ENCODE peak calls at places on chromosomes 13 and 19, in seven cellular contexts. One of them, this sample, is unnamed.

GRCh38 chr19:4284176-4284958 is 5.3 kb downstream of the SHD start:
- DNase-seq in T47D: peak; percentile 87
- DNase-seq in HepG2: peak; percentile 81
- DNase-seq in SK-N-SH: peak; percentile 93
- DNase-seq in H1: peak; percentile 71
- DNase-seq in K562: peak; percentile 97
- DNase-seq in GM12878: no peak
- DNase-seq in this sample: peak; percentile 77

GRCh38 chr19:15850385-15850784 is 34.9 kb upstream of the OR10H1 start:
- DNase-seq in T47D: no peak
- DNase-seq in HepG2: no peak
- DNase-seq in SK-N-SH: no peak
- DNase-seq in H1: no peak
- DNase-seq in K562: no peak
- DNase-seq in GM12878: no peak
- DNase-seq in this sample: no peak

GRCh38 chr13:108915634-108916497 is 286.5 kb downstream of the MYO16 start:
- DNase-seq in T47D: no peak
- DNase-seq in HepG2: peak; percentile 91
- DNase-seq in SK-N-SH: no peak
- DNase-seq in H1: peak; percentile 25
- DNase-seq in K562: peak; percentile 56
- DNase-seq in GM12878: peak; percentile 52
- DNase-seq in this sample: peak; percentile 91

GRCh38 chr13:31046711-31047279 is 114.3 kb downstream of the TEX26 start:
- DNase-seq in T47D: no peak
- DNase-seq in HepG2: no peak
- DNase-seq in SK-N-SH: peak; percentile 72
- DNase-seq in H1: no peak
- DNase-seq in K562: no peak
- DNase-seq in GM12878: no peak
- DNase-seq in this sample: no peak

GRCh38 chr19:29640231-29640630 is 25.0 kb upstream of the PLEKHF1 start:
- DNase-seq in T47D: no peak
- DNase-seq in HepG2: no peak
- DNase-seq in SK-N-SH: no peak
- DNase-seq in H1: no peak
- DNase-seq in K562: no peak
- DNase-seq in GM12878: no peak
- DNase-seq in this sample: no peak

GRCh38 chr13:85313761-85314503 is 485.3 kb downstream of the SLITRK6 start:
- DNase-seq in T47D: no peak
- DNase-seq in HepG2: no peak
- DNase-seq in SK-N-SH: peak; percentile 24
- DNase-seq in H1: no peak
- DNase-seq in K562: no peak
- DNase-seq in GM12878: no peak
- DNase-seq in this sample: peak; percentile 62

GRCh38 chr13:96662036-96662435 is 332.2 kb downstream of the OXGR1 start:
- DNase-seq in T47D: no peak
- DNase-seq in HepG2: no peak
- DNase-seq in SK-N-SH: no peak
- DNase-seq in H1: no peak
- DNase-seq in K562: no peak
- DNase-seq in GM12878: no peak
- DNase-seq in this sample: no peak

GRCh38 chr19:33463194-33463593 is 58.4 kb downstream of the PEPD start:
- DNase-seq in T47D: no peak
- DNase-seq in HepG2: no peak
- DNase-seq in SK-N-SH: no peak
- DNase-seq in H1: no peak
- DNase-seq in K562: no peak
- DNase-seq in GM12878: no peak
- DNase-seq in this sample: no peak

GRCh38 chr13:29429496-29429895 is 166.0 kb downstream of the SLC7A1 start:
- DNase-seq in T47D: no peak
- DNase-seq in HepG2: no peak
- DNase-seq in SK-N-SH: no peak
- DNase-seq in H1: no peak
- DNase-seq in K562: no peak
- DNase-seq in GM12878: no peak
- DNase-seq in this sample: no peak

GRCh38 chr13:80214521-80214941 is 126.4 kb downstream of the SPRY2 start:
- DNase-seq in T47D: no peak
- DNase-seq in HepG2: no peak
- DNase-seq in SK-N-SH: peak; percentile 52
- DNase-seq in H1: no peak
- DNase-seq in K562: no peak
- DNase-seq in GM12878: no peak
- DNase-seq in this sample: no peak

GRCh38 chr19:29586401-29586800 is 19.7 kb upstream of the POP4 start:
- DNase-seq in T47D: no peak
- DNase-seq in HepG2: no peak
- DNase-seq in SK-N-SH: no peak
- DNase-seq in H1: no peak
- DNase-seq in K562: no peak
- DNase-seq in GM12878: no peak
- DNase-seq in this sample: no peak

GRCh38 chr13:20461481-20461859 is 64.2 kb downstream of the CRYL1 start:
- DNase-seq in T47D: no peak
- DNase-seq in HepG2: no peak
- DNase-seq in SK-N-SH: no peak
- DNase-seq in H1: no peak
- DNase-seq in K562: no peak
- DNase-seq in GM12878: no peak
- DNase-seq in this sample: no peak

GRCh38 chr19:23222998-23223652 is 27.1 kb downstream of the ZNF724 start:
- DNase-seq in T47D: no peak
- DNase-seq in HepG2: peak; percentile 0
- DNase-seq in SK-N-SH: no peak
- DNase-seq in H1: no peak
- DNase-seq in K562: no peak
- DNase-seq in GM12878: no peak
- DNase-seq in this sample: no peak

GRCh38 chr13:52599853-52600603 is 42.2 kb upstream of the HNRNPA1L2 start:
- DNase-seq in T47D: peak; percentile 42
- DNase-seq in HepG2: no peak
- DNase-seq in SK-N-SH: peak; percentile 85
- DNase-seq in H1: no peak
- DNase-seq in K562: no peak
- DNase-seq in GM12878: no peak
- DNase-seq in this sample: no peak

GRCh38 chr13:68124437-68125086 is 894.4 kb upstream of the PCDH9 start:
- DNase-seq in T47D: no peak
- DNase-seq in HepG2: no peak
- DNase-seq in SK-N-SH: no peak
- DNase-seq in H1: no peak
- DNase-seq in K562: no peak
- DNase-seq in GM12878: no peak
- DNase-seq in this sample: no peak

GRCh38 chr13:101454767-101455166 is 2.3 kb downstream of the ITGBL1 start:
- DNase-seq in T47D: no peak
- DNase-seq in HepG2: no peak
- DNase-seq in SK-N-SH: no peak
- DNase-seq in H1: no peak
- DNase-seq in K562: no peak
- DNase-seq in GM12878: no peak
- DNase-seq in this sample: no peak

GRCh38 chr13:107881362-107881761 is 334.0 kb downstream of the LIG4 start:
- DNase-seq in T47D: no peak
- DNase-seq in HepG2: no peak
- DNase-seq in SK-N-SH: no peak
- DNase-seq in H1: no peak
- DNase-seq in K562: no peak
- DNase-seq in GM12878: no peak
- DNase-seq in this sample: no peak

GRCh38 chr13:50123862-50124535 is 108.8 kb downstream of the KCNRG start:
- DNase-seq in T47D: peak; percentile 90
- DNase-seq in HepG2: peak; percentile 90
- DNase-seq in SK-N-SH: no peak
- DNase-seq in H1: peak; percentile 78
- DNase-seq in K562: no peak
- DNase-seq in GM12878: no peak
- DNase-seq in this sample: peak; percentile 84

GRCh38 chr13:53460776-53461175 is 432.2 kb downstream of the OLFM4 start:
- DNase-seq in T47D: no peak
- DNase-seq in HepG2: no peak
- DNase-seq in SK-N-SH: peak; percentile 22
- DNase-seq in H1: peak; percentile 5
- DNase-seq in K562: no peak
- DNase-seq in GM12878: no peak
- DNase-seq in this sample: no peak

GRCh38 chr13:76516013-76516412 is 370.2 kb downstream of the KCTD12 start:
- DNase-seq in T47D: no peak
- DNase-seq in HepG2: no peak
- DNase-seq in SK-N-SH: no peak
- DNase-seq in H1: no peak
- DNase-seq in K562: no peak
- DNase-seq in GM12878: no peak
- DNase-seq in this sample: no peak

GRCh38 chr13:113291129-113291528 is 5.9 kb upstream of the LAMP1 start:
- DNase-seq in T47D: no peak
- DNase-seq in HepG2: no peak
- DNase-seq in SK-N-SH: no peak
- DNase-seq in H1: no peak
- DNase-seq in K562: no peak
- DNase-seq in GM12878: no peak
- DNase-seq in this sample: no peak

GRCh38 chr13:70339738-70340137 is 231.5 kb upstream of the KLHL1 start:
- DNase-seq in T47D: no peak
- DNase-seq in HepG2: peak; percentile 21
- DNase-seq in SK-N-SH: no peak
- DNase-seq in H1: peak; percentile 19
- DNase-seq in K562: no peak
- DNase-seq in GM12878: no peak
- DNase-seq in this sample: peak; percentile 6

GRCh38 chr13:40377783-40378182 is 288.7 kb downstream of the FOXO1 start:
- DNase-seq in T47D: no peak
- DNase-seq in HepG2: no peak
- DNase-seq in SK-N-SH: no peak
- DNase-seq in H1: no peak
- DNase-seq in K562: no peak
- DNase-seq in GM12878: no peak
- DNase-seq in this sample: no peak

GRCh38 chr19:11652492-11652891 is 55.2 kb downstream of the ZNF627 start:
- DNase-seq in T47D: no peak
- DNase-seq in HepG2: no peak
- DNase-seq in SK-N-SH: no peak
- DNase-seq in H1: no peak
- DNase-seq in K562: no peak
- DNase-seq in GM12878: no peak
- DNase-seq in this sample: no peak

GRCh38 chr13:27117158-27117557 is 54.5 kb downstream of the USP12 start:
- DNase-seq in T47D: no peak
- DNase-seq in HepG2: no peak
- DNase-seq in SK-N-SH: no peak
- DNase-seq in H1: no peak
- DNase-seq in K562: no peak
- DNase-seq in GM12878: no peak
- DNase-seq in this sample: no peak

GRCh38 chr19:3606174-3606689 is 443 bp downstream of the TBXA2R start:
- DNase-seq in T47D: peak; percentile 73
- DNase-seq in HepG2: no peak
- DNase-seq in SK-N-SH: peak; percentile 78
- DNase-seq in H1: no peak
- DNase-seq in K562: peak; percentile 55
- DNase-seq in GM12878: no peak
- DNase-seq in this sample: peak; percentile 10

GRCh38 chr13:30113983-30114491 is 193.3 kb downstream of the KATNAL1 start:
- DNase-seq in T47D: no peak
- DNase-seq in HepG2: peak; percentile 12
- DNase-seq in SK-N-SH: no peak
- DNase-seq in H1: no peak
- DNase-seq in K562: peak; percentile 20
- DNase-seq in GM12878: no peak
- DNase-seq in this sample: no peak

DNA sequence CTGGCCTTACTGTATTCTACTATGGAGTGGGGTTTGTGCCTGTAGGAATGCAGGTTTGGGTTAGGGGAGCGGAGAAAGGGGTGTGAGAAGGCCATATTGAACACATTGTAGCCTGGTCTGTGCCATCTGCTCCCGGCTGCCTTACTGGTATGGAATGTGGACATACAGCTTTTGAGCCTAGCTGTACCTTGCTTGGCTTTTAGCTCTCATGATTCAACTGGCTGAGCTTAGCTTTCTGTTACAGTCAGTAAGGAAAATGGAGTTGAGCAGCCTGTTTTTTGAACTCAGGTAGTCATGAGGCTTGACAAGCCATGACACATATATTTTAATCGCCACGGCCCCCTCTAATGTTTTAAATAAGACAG is 41.6 kb downstream of the ARHGAP35 start:
- DNase-seq in T47D: peak; percentile 23
- DNase-seq in HepG2: no peak
- DNase-seq in SK-N-SH: no peak
- DNase-seq in H1: no peak
- DNase-seq in K562: no peak
- DNase-seq in GM12878: no peak
- DNase-seq in this sample: peak; percentile 71
- TF ChIP-seq JUND in T47D: no peak
- TF ChIP-seq JUND in HepG2: no peak
- TF ChIP-seq JUND in SK-N-SH: no peak
- TF ChIP-seq JUND in H1: no peak
- TF ChIP-seq JUND in K562: no peak
- TF ChIP-seq JUND in GM12878: no peak
- TF ChIP-seq JUND in this sample: peak; percentile 38

GRCh38 chr19:28027116-28027515 is 1185.8 kb downstream of the UQCRFS1 start:
- DNase-seq in T47D: no peak
- DNase-seq in HepG2: no peak
- DNase-seq in SK-N-SH: no peak
- DNase-seq in H1: no peak
- DNase-seq in K562: no peak
- DNase-seq in GM12878: no peak
- DNase-seq in this sample: no peak
- TF ChIP-seq JUND in T47D: no peak
- TF ChIP-seq JUND in HepG2: no peak
- TF ChIP-seq JUND in SK-N-SH: no peak
- TF ChIP-seq JUND in H1: no peak
- TF ChIP-seq JUND in K562: no peak
- TF ChIP-seq JUND in GM12878: no peak
- TF ChIP-seq JUND in this sample: no peak

GRCh38 chr19:18768997-18769891 is 21.9 kb downstream of the COMP start:
- DNase-seq in T47D: peak; percentile 42
- DNase-seq in HepG2: no peak
- DNase-seq in SK-N-SH: no peak
- DNase-seq in H1: no peak
- DNase-seq in K562: no peak
- DNase-seq in GM12878: no peak
- DNase-seq in this sample: no peak
- TF ChIP-seq JUND in T47D: no peak
- TF ChIP-seq JUND in HepG2: no peak
- TF ChIP-seq JUND in SK-N-SH: no peak
- TF ChIP-seq JUND in H1: no peak
- TF ChIP-seq JUND in K562: no peak
- TF ChIP-seq JUND in GM12878: no peak
- TF ChIP-seq JUND in this sample: no peak

DNA sequence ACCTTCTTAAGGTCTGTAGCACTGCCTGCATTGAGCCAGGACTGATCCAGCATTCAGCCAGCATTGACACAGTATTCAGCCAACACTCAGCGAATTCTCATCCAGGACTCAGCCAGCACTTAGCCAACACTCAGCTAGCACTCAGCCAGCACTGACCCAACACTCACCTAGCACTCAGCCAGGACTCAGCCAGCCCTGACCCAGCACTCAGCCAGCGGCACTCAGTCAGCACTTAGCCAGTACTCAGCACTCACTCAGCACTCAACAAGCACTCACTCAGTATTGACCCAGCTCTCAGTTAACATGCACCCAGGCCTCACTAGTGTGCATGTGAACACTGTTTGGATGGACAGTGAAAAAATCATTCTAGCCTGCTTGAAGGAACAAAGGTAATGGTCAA is 55.0 kb downstream of the TSHZ3 start:
- DNase-seq in T47D: no peak
- DNase-seq in HepG2: no peak
- DNase-seq in SK-N-SH: no peak
- DNase-seq in H1: no peak
- DNase-seq in K562: no peak
- DNase-seq in GM12878: no peak
- DNase-seq in this sample: no peak
- TF ChIP-seq JUND in T47D: no peak
- TF ChIP-seq JUND in HepG2: no peak
- TF ChIP-seq JUND in SK-N-SH: no peak
- TF ChIP-seq JUND in H1: no peak
- TF ChIP-seq JUND in K562: no peak
- TF ChIP-seq JUND in GM12878: no peak
- TF ChIP-seq JUND in this sample: no peak

This sample was measured in HCT116.